ENCODE peak calls at places on chromosomes 12 and 14, in nine cellular contexts. One of them, this sample, is unnamed.

GRCh38 chr12:25054076-25054782 is 105.3 kb upstream of the BCAT1 start:
- DNase-seq in fibroblast of mammary gland: no peak
- DNase-seq in HCEC 1CT: no peak
- DNase-seq in astrocyte: peak
- DNase-seq in endothelial cell: no peak
- DNase-seq in brain pericyte: no peak
- DNase-seq in NCI-H69: peak
- DNase-seq in neural crest cell: no peak
- DNase-seq in WTC11: no peak
- DNase-seq in this sample: no peak

GRCh38 chr12:1839956-1840550 is 19.7 kb downstream of the LRTM2 start:
- DNase-seq in fibroblast of mammary gland: no peak
- DNase-seq in HCEC 1CT: no peak
- DNase-seq in astrocyte: no peak
- DNase-seq in endothelial cell: no peak
- DNase-seq in brain pericyte: no peak
- DNase-seq in NCI-H69: peak
- DNase-seq in neural crest cell: no peak
- DNase-seq in WTC11: no peak
- DNase-seq in this sample: peak

GRCh38 chr12:44835641-44836379 is 40.3 kb downstream of the NELL2 start:
- DNase-seq in fibroblast of mammary gland: peak
- DNase-seq in HCEC 1CT: no peak
- DNase-seq in astrocyte: peak
- DNase-seq in endothelial cell: no peak
- DNase-seq in brain pericyte: no peak
- DNase-seq in NCI-H69: peak
- DNase-seq in neural crest cell: no peak
- DNase-seq in WTC11: no peak
- DNase-seq in this sample: no peak

GRCh38 chr12:89352242-89352491 is 134 bp downstream of the DUSP6 start:
- DNase-seq in fibroblast of mammary gland: no peak
- DNase-seq in HCEC 1CT: no peak
- DNase-seq in astrocyte: no peak
- DNase-seq in endothelial cell: no peak
- DNase-seq in brain pericyte: no peak
- DNase-seq in NCI-H69: no peak
- DNase-seq in neural crest cell: no peak
- DNase-seq in WTC11: no peak
- DNase-seq in this sample: no peak

GRCh38 chr12:52274521-52274920 is at the start of gene KRT86:
- DNase-seq in fibroblast of mammary gland: no peak
- DNase-seq in HCEC 1CT: no peak
- DNase-seq in astrocyte: no peak
- DNase-seq in endothelial cell: no peak
- DNase-seq in brain pericyte: no peak
- DNase-seq in NCI-H69: no peak
- DNase-seq in neural crest cell: no peak
- DNase-seq in WTC11: no peak
- DNase-seq in this sample: no peak

GRCh38 chr12:67269632-67270578 is 747 bp downstream of the CAND1 start:
- DNase-seq in fibroblast of mammary gland: no peak
- DNase-seq in HCEC 1CT: peak
- DNase-seq in astrocyte: peak
- DNase-seq in endothelial cell: peak
- DNase-seq in brain pericyte: no peak
- DNase-seq in NCI-H69: peak
- DNase-seq in neural crest cell: peak
- DNase-seq in WTC11: peak
- DNase-seq in this sample: peak

GRCh38 chr12:188910-189621 is 24.9 kb downstream of the SLC6A12 start:
- DNase-seq in fibroblast of mammary gland: peak
- DNase-seq in HCEC 1CT: peak
- DNase-seq in astrocyte: peak
- DNase-seq in endothelial cell: peak
- DNase-seq in brain pericyte: no peak
- DNase-seq in NCI-H69: peak
- DNase-seq in neural crest cell: peak
- DNase-seq in WTC11: peak
- DNase-seq in this sample: peak

GRCh38 chr12:44523828-44524227 is 352.3 kb downstream of the NELL2 start:
- DNase-seq in fibroblast of mammary gland: no peak
- DNase-seq in HCEC 1CT: no peak
- DNase-seq in astrocyte: no peak
- DNase-seq in endothelial cell: no peak
- DNase-seq in brain pericyte: no peak
- DNase-seq in NCI-H69: no peak
- DNase-seq in neural crest cell: no peak
- DNase-seq in WTC11: no peak
- DNase-seq in this sample: no peak

GRCh38 chr12:93756295-93756694 is 79.1 kb downstream of the CRADD start:
- DNase-seq in fibroblast of mammary gland: no peak
- DNase-seq in HCEC 1CT: no peak
- DNase-seq in astrocyte: no peak
- DNase-seq in endothelial cell: no peak
- DNase-seq in brain pericyte: no peak
- DNase-seq in NCI-H69: no peak
- DNase-seq in neural crest cell: no peak
- DNase-seq in WTC11: no peak
- DNase-seq in this sample: no peak

GRCh38 chr12:96237465-96238077 is 43.4 kb downstream of the ELK3 start:
- DNase-seq in fibroblast of mammary gland: peak
- DNase-seq in HCEC 1CT: peak
- DNase-seq in astrocyte: peak
- DNase-seq in endothelial cell: no peak
- DNase-seq in brain pericyte: peak
- DNase-seq in NCI-H69: peak
- DNase-seq in neural crest cell: no peak
- DNase-seq in WTC11: no peak
- DNase-seq in this sample: no peak

GRCh38 chr14:51228890-51229289 is 11.2 kb upstream of the TMX1 start:
- DNase-seq in fibroblast of mammary gland: no peak
- DNase-seq in HCEC 1CT: no peak
- DNase-seq in astrocyte: no peak
- DNase-seq in endothelial cell: no peak
- DNase-seq in brain pericyte: no peak
- DNase-seq in NCI-H69: peak
- DNase-seq in neural crest cell: no peak
- DNase-seq in WTC11: no peak
- DNase-seq in this sample: peak

GRCh38 chr12:65675141-65675621 is 149.1 kb upstream of the HMGA2 start:
- DNase-seq in fibroblast of mammary gland: no peak
- DNase-seq in HCEC 1CT: peak
- DNase-seq in astrocyte: peak
- DNase-seq in endothelial cell: no peak
- DNase-seq in brain pericyte: no peak
- DNase-seq in NCI-H69: no peak
- DNase-seq in neural crest cell: no peak
- DNase-seq in WTC11: no peak
- DNase-seq in this sample: peak

GRCh38 chr12:120078868-120079267 is 37.7 kb downstream of the RAB35 start:
- DNase-seq in fibroblast of mammary gland: no peak
- DNase-seq in HCEC 1CT: no peak
- DNase-seq in astrocyte: no peak
- DNase-seq in endothelial cell: no peak
- DNase-seq in brain pericyte: no peak
- DNase-seq in NCI-H69: no peak
- DNase-seq in neural crest cell: no peak
- DNase-seq in WTC11: no peak
- DNase-seq in this sample: no peak

GRCh38 chr12:109830718-109831117 is 2.5 kb downstream of the TRPV4 start:
- DNase-seq in fibroblast of mammary gland: no peak
- DNase-seq in HCEC 1CT: no peak
- DNase-seq in astrocyte: no peak
- DNase-seq in endothelial cell: no peak
- DNase-seq in brain pericyte: no peak
- DNase-seq in NCI-H69: no peak
- DNase-seq in neural crest cell: no peak
- DNase-seq in WTC11: no peak
- DNase-seq in this sample: no peak

This sample was measured in left kidney.